ENCODE peak calls at places on chromosomes 12 and 14, in five cellular contexts. D is Peyer's patch, I is NB4, J is tibial nerve, V is H1. W is an unnamed sample.

GRCh38 chr12:90024261-90024660 is 315.6 kb upstream of the ATP2B1 start:
- DNase-seq in D (no peak), I (no peak), J (no peak), V (no peak), W (no peak)

GRCh38 chr12:1544991-1545700 is 49.2 kb downstream of the FBXL14 start:
- DNase-seq in D (no peak), I (peak), J (no peak), V (no peak), W (no peak)

GRCh38 chr14:71650187-71650586 is 282.0 kb upstream of the RGS6 start:
- DNase-seq in D (no peak), I (no peak), J (no peak), V (no peak), W (no peak)

GRCh38 chr12:98893601-98894411 is 248.7 kb downstream of the APAF1 start:
- DNase-seq in D (no peak), I (no peak), J (no peak), V (no peak), W (no peak)

GRCh38 chr12:94717112-94717511 is 66.8 kb upstream of the TMCC3 start:
- DNase-seq in D (no peak), I (no peak), J (no peak), V (no peak), W (no peak)

GRCh38 chr12:23640754-23641153 is 308.7 kb downstream of the SOX5 start:
- DNase-seq in D (no peak), I (no peak), J (no peak), V (no peak), W (no peak)

GRCh38 chr14:69803753-69804152 is 6.7 kb upstream of the SLC10A1 start:
- DNase-seq in D (no peak), I (no peak), J (no peak), V (no peak), W (no peak)

GRCh38 chr12:27787559-27787958 is 7.5 kb upstream of the MANSC4 start:
- DNase-seq in D (no peak), I (no peak), J (no peak), V (no peak), W (no peak)

GRCh38 chr12:2417761-2418160 is 365.0 kb downstream of the CACNA1C start:
- DNase-seq in D (no peak), I (no peak), J (no peak), V (no peak), W (no peak)

GRCh38 chr12:70154960-70155589 is 88.2 kb upstream of the CNOT2 start:
- DNase-seq in D (no peak), I (peak), J (no peak), V (no peak), W (no peak)

GRCh38 chr14:22656945-22657711 is 13.0 kb upstream of the OR6J1 start:
- DNase-seq in D (no peak), I (no peak), J (no peak), V (no peak), W (no peak)

GRCh38 chr12:67014642-67015041 is 254.5 kb upstream of the CAND1 start:
- DNase-seq in D (no peak), I (no peak), J (no peak), V (no peak), W (no peak)

GRCh38 chr14:85909581-85909980 is 379.6 kb downstream of the FLRT2 start:
- DNase-seq in D (no peak), I (no peak), J (no peak), V (no peak), W (no peak)

GRCh38 chr12:26762185-26762584 is 70.8 kb downstream of the ITPR2 start:
- DNase-seq in D (no peak), I (no peak), J (no peak), V (no peak), W (no peak)
- TF ChIP-seq CTCF in D (no peak), I (no peak), J (no peak), V (no peak), W (no peak)

DNA sequence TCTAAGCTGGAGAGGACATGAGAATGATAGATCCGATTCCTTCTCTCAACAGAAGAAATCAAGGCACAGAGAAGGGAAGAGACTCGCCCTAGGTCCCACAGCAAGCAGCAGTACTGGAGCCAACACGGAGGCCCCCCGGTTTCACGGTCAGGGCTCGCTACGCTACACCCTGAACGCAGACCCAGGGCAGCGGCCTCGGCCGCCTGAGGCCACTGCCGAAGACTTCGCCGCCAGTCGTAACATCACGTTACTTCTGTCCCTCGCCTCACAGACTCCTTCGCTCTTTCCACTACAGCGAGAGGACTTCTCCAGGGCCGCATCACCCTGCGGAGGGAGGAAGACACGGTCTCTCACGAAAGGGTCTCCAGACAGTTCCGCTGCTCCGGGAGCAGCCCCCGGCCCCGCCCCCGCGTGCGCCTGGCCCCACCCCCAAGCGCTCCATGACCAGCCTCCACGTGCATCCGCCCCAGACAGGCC is 411 bp upstream of the DCAF4 start:
- DNase-seq in D (no peak), I (no peak), J (no peak), V (no peak), W (no peak)
- TF ChIP-seq POLR2A in D (no peak), I (no peak), J (no peak), V (no peak), W (no peak)

GRCh38 chr12:81257952-81258551 is 180.2 kb downstream of the ACSS3 start:
- DNase-seq in D (no peak), I (peak), J (no peak), V (no peak), W (no peak)
- TF ChIP-seq CTCF in D (no peak), I (peak), J (peak), V (peak), W (peak)

DNA sequence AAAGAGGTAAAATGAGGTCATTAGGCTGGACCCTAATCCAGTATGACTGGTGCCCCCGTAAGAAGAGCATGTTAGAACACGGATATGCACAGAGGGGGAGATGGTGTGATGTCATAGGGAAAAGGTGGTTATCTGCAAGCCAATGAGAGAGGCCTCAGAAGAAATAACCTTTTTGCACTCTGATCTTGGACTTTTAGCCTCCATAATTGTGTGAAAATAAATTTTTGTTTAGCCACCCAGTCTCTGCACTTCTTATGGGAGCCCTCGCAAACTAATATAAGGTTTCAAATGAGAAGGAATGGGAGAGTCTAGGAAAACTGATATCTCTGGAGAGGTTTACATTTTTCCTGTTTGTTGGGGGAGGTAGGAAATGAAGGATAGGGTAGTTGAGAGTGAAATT is 43.2 kb upstream of the PKP2 start:
- DNase-seq in D (no peak), I (no peak), J (no peak), V (no peak), W (no peak)
- TF ChIP-seq POLR2A in D (no peak), I (no peak), J (no peak), V (no peak), W (no peak)

GRCh38 chr12:85951823-85952222 is 77.7 kb downstream of the NTS start:
- DNase-seq in D (no peak), I (peak), J (no peak), V (no peak), W (no peak)
- TF ChIP-seq CTCF in D (no peak), I (peak), J (no peak), V (peak), W (no peak)

DNA sequence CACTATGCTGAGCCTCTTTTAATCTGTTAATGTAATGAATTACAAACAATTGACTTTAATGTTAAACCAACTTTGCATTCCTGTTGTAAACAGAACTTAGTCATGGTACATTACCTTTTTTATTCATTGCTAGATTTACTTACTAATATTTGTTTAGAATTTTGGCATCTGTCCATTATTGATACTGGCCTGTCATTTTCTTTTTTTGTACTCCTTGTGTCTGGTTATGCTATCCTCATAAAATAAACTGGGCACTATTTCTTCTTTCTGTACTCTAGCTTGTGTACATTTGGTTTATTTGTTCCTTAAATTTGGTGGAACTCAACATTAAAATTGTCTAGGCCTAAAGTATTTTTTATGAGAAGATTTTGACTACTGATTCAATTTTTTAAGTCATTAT is 32.1 kb downstream of the SPATA7 start:
- DNase-seq in D (no peak), I (no peak), J (no peak), V (no peak), W (no peak)
- TF ChIP-seq POLR2A in D (no peak), I (no peak), J (no peak), V (no peak), W (no peak)

DNA sequence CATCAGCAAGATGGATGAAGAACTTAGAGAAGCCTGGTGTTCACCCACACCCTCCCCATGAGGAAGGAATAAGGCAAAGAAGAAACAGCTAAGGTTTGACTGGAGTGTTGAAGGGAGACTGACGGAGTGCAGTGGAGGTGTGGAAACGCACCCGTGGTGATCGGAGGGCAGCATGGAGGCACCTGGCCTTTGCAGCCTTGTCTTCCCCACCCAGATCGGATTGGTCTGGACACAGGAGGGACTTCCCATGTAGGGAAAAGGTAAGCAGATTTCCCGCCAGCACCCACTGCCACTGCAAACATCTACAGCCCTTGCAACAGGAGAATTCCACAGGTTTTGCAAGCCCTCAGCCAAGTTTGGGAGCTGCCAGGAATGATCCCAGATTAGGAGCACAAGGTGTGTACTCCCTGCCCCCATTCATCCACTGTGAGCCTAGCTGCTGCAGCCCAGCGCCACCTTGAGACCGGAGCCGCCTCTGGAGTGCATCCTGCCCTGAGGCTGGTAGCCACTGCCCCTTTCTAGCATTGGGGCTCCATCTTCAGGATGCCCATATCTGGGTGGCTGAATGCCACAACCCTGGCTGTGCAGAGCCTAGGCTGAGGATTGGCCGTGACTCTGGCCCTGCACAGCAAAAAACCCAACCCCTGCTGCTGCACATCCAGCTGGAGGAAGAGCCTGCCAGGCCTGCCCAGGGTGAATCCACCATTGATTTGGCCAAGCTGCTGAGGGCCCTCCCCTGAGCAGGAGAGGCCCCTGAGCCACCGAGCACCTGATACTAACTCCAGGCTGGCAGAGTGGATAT is 411.1 kb downstream of the TMEM121 start:
- DNase-seq in D (peak), I (no peak), J (no peak), V (no peak), W (no peak)
- TF ChIP-seq CTCF in D (no peak), I (no peak), J (no peak), V (no peak), W (no peak)

W was measured in uterus.